ENCODE peak calls at places on chromosomes 4 and X, in four cellular contexts. E is T-helper 22 cell; K is mesenchymal stem cell; Q is naive thymus-derived CD8-positive, alpha-beta T cell. M is an unnamed sample.

GRCh38 chr4:66949424-66949823 is 595.9 kb downstream of the CENPC start:
- DNase-seq in E (no peak), K (no peak), Q (no peak), M (no peak)

GRCh38 chr4:81635747-81636146 is 164.0 kb upstream of the RASGEF1B start:
- DNase-seq in E (no peak), K (no peak), Q (no peak), M (peak)

GRCh38 chrX:153669174-153669890 is 4.3 kb downstream of the PNCK start:
- DNase-seq in E (no peak), K (no peak), Q (peak), M (peak)

GRCh38 chr4:81429607-81430006 is 42.1 kb downstream of the RASGEF1B start:
- DNase-seq in E (no peak), K (no peak), Q (no peak), M (no peak)

GRCh38 chrX:42976729-42977366 is 198.9 kb upstream of the PPP1R2C start:
- DNase-seq in E (no peak), K (no peak), Q (no peak), M (no peak)

GRCh38 chr4:10087152-10087791 is 29.3 kb downstream of the WDR1 start:
- DNase-seq in E (no peak), K (no peak), Q (no peak), M (no peak)

GRCh38 chr4:150336676-150337412 is 245.1 kb upstream of the MAB21L2 start:
- DNase-seq in E (no peak), K (peak), Q (no peak), M (no peak)

GRCh38 chr4:159010563-159011260 is 92.2 kb upstream of the RAPGEF2 start:
- DNase-seq in E (no peak), K (no peak), Q (no peak), M (peak)

GRCh38 chr4:47557255-47557654 is 72.2 kb downstream of the ATP10D start:
- DNase-seq in E (no peak), K (no peak), Q (no peak), M (no peak)

GRCh38 chr4:138561906-138562305 is 319.8 kb upstream of the SLC7A11 start:
- DNase-seq in E (no peak), K (no peak), Q (no peak), M (no peak)

GRCh38 chrX:132023896-132024386 is 839 bp downstream of the STK26 start:
- DNase-seq in E (peak), K (peak), Q (peak), M (no peak)

GRCh38 chrX:123698979-123699378 is 33.9 kb downstream of the THOC2 start:
- DNase-seq in E (no peak), K (peak), Q (no peak), M (no peak)

GRCh38 chr4:33111106-33111505 is 2390.9 kb downstream of the PCDH7 start:
- DNase-seq in E (no peak), K (no peak), Q (no peak), M (no peak)

GRCh38 chrX:71177327-71177726 is 32.7 kb downstream of the NLGN3 start:
- DNase-seq in E (no peak), K (peak), Q (no peak), M (no peak)